ENCODE peak calls at places on chromosomes 13 and 19, in ten cellular contexts. F is GM10248; G is T-helper 9 cell; E is mucosa of descending colon; V is tibial artery; C is stimulated activated CD8-positive, alpha-beta memory T cell treated with anti-CD3 and anti-CD28 coated beads, Interleukin-2, amount 100 ng/mL, for 1 hour; I is stimulated activated CD4-positive, alpha-beta T cell treated with anti-CD3 and anti-CD28 coated beads, Interleukin-4, amount 100 ng/mL, for 24 hours; W is C1 segment of cervical spinal cord; P is left colon; N is lung. R is an unnamed sample.

GRCh38 chr13:36345438-36346221 is 564 bp downstream of the SPART start:
- DNase-seq in F (peak; percentile 18), G (peak; percentile 27), E (peak; percentile 53), V (peak; percentile 78), C (no peak), I (peak; percentile 32), W (peak; percentile 70), P (peak; percentile 55), N (peak; percentile 68), R (peak; percentile 17)

GRCh38 chr13:93875527-93875926 is 604.0 kb downstream of the DCT start:
- DNase-seq in F (no peak), G (no peak), E (no peak), V (no peak), C (no peak), I (no peak), W (no peak), P (no peak), N (no peak), R (no peak)

GRCh38 chr13:112451512-112452379 is 75.6 kb downstream of the SPACA7 start:
- DNase-seq in F (peak; percentile 15), G (no peak), E (no peak), V (no peak), C (no peak), I (no peak), W (no peak), P (no peak), N (peak; percentile 23), R (no peak)

GRCh38 chr13:21326155-21327030 is 132.7 kb downstream of the ZDHHC20 start:
- DNase-seq in F (no peak), G (no peak), E (peak; percentile 60), V (no peak), C (no peak), I (no peak), W (no peak), P (peak; percentile 43), N (no peak), R (peak; percentile 66)

GRCh38 chr19:872266-872951 is 12.9 kb downstream of the CFD start:
- DNase-seq in F (peak; percentile 79), G (peak; percentile 75), E (peak; percentile 94), V (no peak), C (peak; percentile 72), I (peak; percentile 81), W (no peak), P (peak; percentile 91), N (peak; percentile 84), R (peak; percentile 89)

GRCh38 chr19:40780582-40780981 is 2.5 kb downstream of the RAB4B start:
- DNase-seq in F (no peak), G (no peak), E (no peak), V (no peak), C (no peak), I (no peak), W (no peak), P (no peak), N (no peak), R (no peak)

GRCh38 chr19:18500820-18501219 is 21.1 kb downstream of the ELL start:
- DNase-seq in F (no peak), G (no peak), E (no peak), V (peak; percentile 69), C (no peak), I (no peak), W (no peak), P (no peak), N (no peak), R (no peak)

GRCh38 chr13:27928353-27928804 is 8.6 kb downstream of the PDX1 start:
- DNase-seq in F (no peak), G (no peak), E (no peak), V (no peak), C (no peak), I (no peak), W (no peak), P (no peak), N (no peak), R (no peak)

GRCh38 chr13:75402787-75403186 is 79.2 kb downstream of the TBC1D4 start:
- DNase-seq in F (no peak), G (no peak), E (no peak), V (no peak), C (no peak), I (no peak), W (no peak), P (no peak), N (no peak), R (no peak)

GRCh38 chr13:107296804-107297203 is 728.9 kb upstream of the ARGLU1 start:
- DNase-seq in F (no peak), G (no peak), E (no peak), V (no peak), C (no peak), I (no peak), W (no peak), P (no peak), N (no peak), R (no peak)

GRCh38 chr19:44603201-44603945 is 10.0 kb upstream of the IGSF23 start:
- DNase-seq in F (no peak), G (no peak), E (no peak), V (no peak), C (no peak), I (no peak), W (no peak), P (no peak), N (peak; percentile 38), R (no peak)

GRCh38 chr13:57557979-57558529 is 73.5 kb upstream of the PCDH17 start:
- DNase-seq in F (no peak), G (no peak), E (no peak), V (no peak), C (no peak), I (no peak), W (no peak), P (no peak), N (no peak), R (no peak)

GRCh38 chr13:88526186-88526852 is 855.1 kb downstream of the SLITRK5 start:
- DNase-seq in F (no peak), G (no peak), E (no peak), V (no peak), C (no peak), I (no peak), W (no peak), P (no peak), N (no peak), R (no peak)

GRCh38 chr19:6677924-6678689 is 8.1 kb upstream of the TNFSF14 start:
- DNase-seq in F (peak; percentile 57), G (peak; percentile 27), E (peak; percentile 58), V (no peak), C (no peak), I (peak; percentile 57), W (no peak), P (no peak), N (peak; percentile 36), R (no peak)

GRCh38 chr19:41479757-41480191 is 36.8 kb downstream of the ERICH4 start:
- DNase-seq in F (no peak), G (no peak), E (no peak), V (peak; percentile 47), C (no peak), I (no peak), W (no peak), P (no peak), N (peak; percentile 38), R (no peak)

GRCh38 chr13:29948246-29948645 is 97.8 kb upstream of the UBL3 start:
- DNase-seq in F (no peak), G (no peak), E (no peak), V (no peak), C (no peak), I (no peak), W (no peak), P (no peak), N (no peak), R (no peak)

R was measured in T1000.